ENCODE peak calls at places on chromosomes 2 and 18, in eight cellular contexts. X is stimulated activated CD4-positive, alpha-beta T cell treated with anti-CD3 and anti-CD28 coated beads, Interleukin-1b, Interleukin-23, amount 100 ng/mL, for 48 hours; W is left cardiac atrium; G is GM10248; T is CD8-positive, alpha-beta T cell; R is KBM-7; U is ELF-1; N is adrenal gland. I is an unnamed sample.

GRCh38 chr2:85680707-85681353 is 12.8 kb upstream of the SFTPB start:
- DNase-seq in X (no peak), W (no peak), G (no peak), T (no peak), R (no peak), U (no peak), N (no peak), I (no peak)

GRCh38 chr2:6492573-6492972 is 373.1 kb downstream of the CMPK2 start:
- DNase-seq in X (no peak), W (no peak), G (no peak), T (no peak), R (no peak), U (no peak), N (no peak), I (no peak)

GRCh38 chr2:201347154-201347553 is 10.0 kb downstream of the FLACC1 start:
- DNase-seq in X (no peak), W (no peak), G (no peak), T (no peak), R (no peak), U (peak), N (no peak), I (no peak)

GRCh38 chr2:105055613-105056012 is 17.7 kb downstream of the MRPS9 start:
- DNase-seq in X (no peak), W (no peak), G (no peak), T (no peak), R (no peak), U (no peak), N (no peak), I (no peak)

GRCh38 chr18:12890500-12890899 is 6.5 kb upstream of the PTPN2 start:
- DNase-seq in X (no peak), W (no peak), G (no peak), T (no peak), R (peak), U (no peak), N (no peak), I (peak)

GRCh38 chr2:12949406-12949805 is 232.7 kb downstream of the TRIB2 start:
- DNase-seq in X (no peak), W (no peak), G (no peak), T (no peak), R (no peak), U (no peak), N (no peak), I (no peak)

GRCh38 chr2:2636813-2637212 is 305.7 kb upstream of the MYT1L start:
- DNase-seq in X (no peak), W (no peak), G (no peak), T (no peak), R (no peak), U (no peak), N (no peak), I (no peak)

GRCh38 chr2:100309973-100310719 is 12.2 kb downstream of the LONRF2 start:
- DNase-seq in X (no peak), W (no peak), G (no peak), T (no peak), R (no peak), U (no peak), N (peak), I (no peak)

GRCh38 chr2:75055307-75055819 is 96.9 kb downstream of the POLE4 start:
- DNase-seq in X (no peak), W (no peak), G (no peak), T (no peak), R (no peak), U (peak), N (no peak), I (no peak)

GRCh38 chr2:15579641-15580040 is 12.0 kb upstream of the DDX1 start:
- DNase-seq in X (no peak), W (no peak), G (no peak), T (no peak), R (no peak), U (peak), N (no peak), I (no peak)

GRCh38 chr2:64779117-64779690 is 125.5 kb upstream of the SERTAD2 start:
- DNase-seq in X (no peak), W (no peak), G (no peak), T (no peak), R (no peak), U (no peak), N (no peak), I (no peak)

GRCh38 chr2:22694300-22694699 is 690.7 kb upstream of the KLHL29 start:
- DNase-seq in X (no peak), W (no peak), G (no peak), T (no peak), R (no peak), U (no peak), N (no peak), I (no peak)

GRCh38 chr2:239014897-239015768 is 167.2 kb downstream of the TWIST2 start:
- DNase-seq in X (no peak), W (no peak), G (no peak), T (no peak), R (no peak), U (no peak), N (no peak), I (no peak)

GRCh38 chr2:7835693-7836680 is 845.9 kb upstream of the ID2 start:
- DNase-seq in X (no peak), W (no peak), G (peak), T (no peak), R (peak), U (no peak), N (no peak), I (peak)

GRCh38 chr2:75587954-75588587 is 27.3 kb upstream of the EVA1A start:
- DNase-seq in X (no peak), W (no peak), G (no peak), T (no peak), R (no peak), U (no peak), N (no peak), I (no peak)

GRCh38 chr2:65345626-65346025 is 86.8 kb downstream of the SPRED2 start:
- DNase-seq in X (no peak), W (no peak), G (no peak), T (no peak), R (no peak), U (no peak), N (no peak), I (no peak)

GRCh38 chr18:23629444-23629946 is 33.2 kb downstream of the ANKRD29 start:
- DNase-seq in X (no peak), W (no peak), G (peak), T (no peak), R (no peak), U (no peak), N (no peak), I (no peak)

GRCh38 chr2:38180754-38181153 is 104.8 kb upstream of the CYP1B1 start:
- DNase-seq in X (no peak), W (no peak), G (no peak), T (no peak), R (no peak), U (no peak), N (no peak), I (no peak)

GRCh38 chr2:173741715-173742114 is 223.5 kb downstream of the SP3 start:
- DNase-seq in X (no peak), W (no peak), G (no peak), T (no peak), R (no peak), U (no peak), N (no peak), I (no peak)

GRCh38 chr2:217256261-217256660 is 396.4 kb upstream of the TNP1 start:
- DNase-seq in X (no peak), W (no peak), G (no peak), T (no peak), R (no peak), U (peak), N (no peak), I (no peak)

GRCh38 chr2:227788556-227788955 is 25.1 kb upstream of the CCL20 start:
- DNase-seq in X (no peak), W (no peak), G (no peak), T (no peak), R (no peak), U (no peak), N (no peak), I (no peak)

GRCh38 chr2:105005601-105006000 is 32.3 kb upstream of the MRPS9 start:
- DNase-seq in X (no peak), W (no peak), G (no peak), T (no peak), R (no peak), U (no peak), N (no peak), I (no peak)

GRCh38 chr18:29041976-29042375 is 865.0 kb upstream of the CDH2 start:
- DNase-seq in X (no peak), W (no peak), G (no peak), T (no peak), R (no peak), U (no peak), N (no peak), I (no peak)

GRCh38 chr2:18949871-18950597 is 360.7 kb upstream of the NT5C1B start:
- DNase-seq in X (no peak), W (no peak), G (no peak), T (no peak), R (no peak), U (no peak), N (no peak), I (no peak)

I was measured in GF-D8.